ENCODE peak calls at places on chromosomes 3 and 15, in four cellular contexts. P is left lung, L is Caco-2, B is mesenteric fat pad. J is an unnamed sample.

GRCh38 chr15:75696303-75696657 is 16.4 kb downstream of the CSPG4 start:
- DNase-seq in B (no peak), L (no peak), P (no peak), J (no peak)

GRCh38 chr3:143601738-143602480 is 246.4 kb downstream of the SLC9A9 start:
- DNase-seq in L (no peak), P (no peak), B (no peak), J (peak)

GRCh38 chr3:46921041-46921440 is 43.5 kb downstream of the PTH1R start:
- DNase-seq in P (no peak), B (peak), L (peak), J (no peak)

GRCh38 chr15:68410466-68411200 is 21.3 kb downstream of the ITGA11 start:
- DNase-seq in P (no peak), L (no peak), B (peak), J (no peak)

GRCh38 chr3:58093573-58094195 is 85.5 kb downstream of the FLNB start:
- DNase-seq in L (no peak), B (no peak), P (no peak), J (no peak)

GRCh38 chr3:1381647-1382036 is 288.8 kb downstream of the CNTN6 start:
- DNase-seq in P (no peak), B (no peak), L (no peak), J (no peak)

GRCh38 chr3:50324351-50325144 is 2.0 kb upstream of the HYAL2 start:
- DNase-seq in L (peak), B (no peak), P (peak), J (no peak)

GRCh38 chr15:92683511-92683834 is 27.9 kb upstream of the FAM174B start:
- DNase-seq in P (no peak), L (peak), B (no peak), J (no peak)

GRCh38 chr3:8320711-8321458 is 180.7 kb upstream of the LMCD1 start:
- DNase-seq in P (no peak), B (no peak), L (no peak), J (no peak)

GRCh38 chr3:24264748-24265158 is 229.9 kb downstream of the THRB start:
- DNase-seq in L (no peak), B (no peak), P (no peak), J (no peak)

GRCh38 chr3:14418670-14419250 is 16.4 kb downstream of the SLC6A6 start:
- DNase-seq in L (peak), B (no peak), P (peak), J (no peak)

GRCh38 chr3:25585361-25586166 is 79.1 kb downstream of the TOP2B start:
- DNase-seq in B (no peak), L (no peak), P (no peak), J (no peak)

GRCh38 chr3:31847760-31848159 is 133.3 kb downstream of the OSBPL10 start:
- DNase-seq in L (no peak), B (no peak), P (no peak), J (no peak)

GRCh38 chr3:127220497-127220896 is 27.6 kb downstream of the PRR23E start:
- DNase-seq in B (no peak), L (no peak), P (no peak), J (no peak)

GRCh38 chr3:141273700-141274410 is 42.2 kb downstream of the PXYLP1 start:
- DNase-seq in P (no peak), B (no peak), L (no peak), J (no peak)

GRCh38 chr15:48385431-48385830 is 54.2 kb downstream of the DUT start:
- DNase-seq in P (no peak), B (no peak), L (no peak), J (no peak)

J was measured in LNCaP clone FGC.